ENCODE peak calls at places on chromosomes 16 and 17, in five cellular contexts. E, J, Z, N and H are unnamed samples.

GRCh38 chr17:181213-182163 is at the start of gene DOC2B:
- DNase-seq in J (peak), N (peak), E (peak), Z (no peak), H (no peak)

GRCh38 chr16:89921699-89922476 is 1.3 kb upstream of the TUBB3 start:
- DNase-seq in N (peak), Z (no peak), J (no peak), E (peak), H (no peak)

GRCh38 chr16:86427327-86427935 is 82.9 kb upstream of the FOXF1 start:
- DNase-seq in E (no peak), Z (no peak), J (no peak), N (peak), H (no peak)

GRCh38 chr17:48483471-48484131 is 47.2 kb downstream of the HOXB1 start:
- DNase-seq in J (peak), Z (no peak), E (no peak), N (peak), H (no peak)

GRCh38 chr17:2755941-2756724 is 6.7 kb upstream of the CCDC92B start:
- DNase-seq in E (peak), J (no peak), Z (peak), N (peak), H (no peak)

GRCh38 chr17:8467527-8467926 is 31.8 kb downstream of the NDEL1 start:
- DNase-seq in E (no peak), N (no peak), J (no peak), Z (no peak), H (no peak)

GRCh38 chr17:32461853-32462617 is 17.7 kb downstream of the PSMD11 start:
- DNase-seq in N (peak), J (peak), E (peak), Z (peak), H (no peak)

GRCh38 chr17:72407336-72408121 is 286.7 kb downstream of the SOX9 start:
- DNase-seq in J (no peak), N (peak), E (no peak), Z (peak), H (peak)

GRCh38 chr16:82382521-82382920 is 212.5 kb upstream of the MPHOSPH6 start:
- DNase-seq in N (no peak), J (no peak), Z (no peak), E (no peak), H (no peak)

GRCh38 chr17:63125987-63126386 is 160.0 kb downstream of the TANC2 start:
- DNase-seq in N (no peak), E (no peak), Z (no peak), J (no peak), H (no peak)

GRCh38 chr16:31072540-31073072 is 1.4 kb downstream of the ZNF668 start:
- DNase-seq in J (no peak), N (peak), Z (no peak), E (no peak), H (no peak)

GRCh38 chr16:65226077-65226476 is 104.2 kb upstream of the CDH11 start:
- DNase-seq in E (no peak), N (no peak), Z (no peak), J (no peak), H (no peak)

GRCh38 chr17:55466671-55467070 is 44.6 kb downstream of the SMIM36 start:
- DNase-seq in Z (no peak), N (no peak), J (no peak), E (no peak), H (no peak)

GRCh38 chr17:19979917-19980770 is 2.5 kb upstream of the AKAP10 start:
- DNase-seq in J (no peak), N (no peak), Z (no peak), E (no peak), H (no peak)

GRCh38 chr17:64418506-64419339 is 28.1 kb upstream of the PECAM1 start:
- DNase-seq in E (no peak), Z (peak), N (peak), J (no peak), H (no peak)

GRCh38 chr17:12964162-12964561 is 53.7 kb downstream of the ELAC2 start:
- DNase-seq in Z (no peak), J (no peak), E (no peak), N (no peak), H (no peak)

GRCh38 chr17:83180264-83180995 is 101.0 kb downstream of the METRNL start:
- DNase-seq in E (no peak), J (no peak), N (no peak), Z (no peak), H (no peak)

GRCh38 chr16:27708651-27709050 is 158.7 kb downstream of the KATNIP start:
- DNase-seq in E (no peak), J (no peak), Z (no peak), N (no peak), H (no peak)

GRCh38 chr16:81448154-81449131 is 3.8 kb downstream of the CMIP start:
- DNase-seq in Z (peak), N (peak), E (peak), J (no peak), H (no peak)